ENCODE peak calls at places on chromosomes 16 and 17, in ten cellular contexts. One of them, this sample, is unnamed.

GRCh38 chr17:57407287-57408063 is 151.2 kb downstream of the MSI2 start:
- DNase-seq in substantia nigra: no peak
- DNase-seq in breast epithelium: peak; percentile 29
- DNase-seq in stimulated activated CD4-positive, alpha-beta T cell treated with anti-CD3 and anti-CD28 coated beads, Interleukin-2, amount 100 ng/mL, for 4 hours: no peak
- DNase-seq in ureter: peak; percentile 59
- DNase-seq in choroid plexus epithelial cell: no peak
- DNase-seq in effector memory CD4-positive, alpha-beta T cell: no peak
- DNase-seq in HFFc6: no peak
- DNase-seq in NCI-H2081: peak; percentile 74
- DNase-seq in DMS153: peak; percentile 85
- DNase-seq in this sample: no peak

GRCh38 chr16:15950167-15950854 is 895 bp downstream of the ABCC1 start:
- DNase-seq in substantia nigra: no peak
- DNase-seq in breast epithelium: no peak
- DNase-seq in stimulated activated CD4-positive, alpha-beta T cell treated with anti-CD3 and anti-CD28 coated beads, Interleukin-2, amount 100 ng/mL, for 4 hours: peak; percentile 14
- DNase-seq in ureter: no peak
- DNase-seq in choroid plexus epithelial cell: peak; percentile 51
- DNase-seq in effector memory CD4-positive, alpha-beta T cell: peak; percentile 33
- DNase-seq in HFFc6: peak; percentile 33
- DNase-seq in NCI-H2081: peak; percentile 29
- DNase-seq in DMS153: peak; percentile 23
- DNase-seq in this sample: peak; percentile 49

GRCh38 chr16:3131755-3132377 is 3.0 kb upstream of the ZNF213 start:
- DNase-seq in substantia nigra: no peak
- DNase-seq in breast epithelium: no peak
- DNase-seq in stimulated activated CD4-positive, alpha-beta T cell treated with anti-CD3 and anti-CD28 coated beads, Interleukin-2, amount 100 ng/mL, for 4 hours: no peak
- DNase-seq in ureter: no peak
- DNase-seq in choroid plexus epithelial cell: peak; percentile 58
- DNase-seq in effector memory CD4-positive, alpha-beta T cell: no peak
- DNase-seq in HFFc6: peak; percentile 23
- DNase-seq in NCI-H2081: peak; percentile 27
- DNase-seq in DMS153: no peak
- DNase-seq in this sample: no peak

GRCh38 chr17:51618485-51618884 is 358.1 kb downstream of the UTP18 start:
- DNase-seq in substantia nigra: no peak
- DNase-seq in breast epithelium: no peak
- DNase-seq in stimulated activated CD4-positive, alpha-beta T cell treated with anti-CD3 and anti-CD28 coated beads, Interleukin-2, amount 100 ng/mL, for 4 hours: no peak
- DNase-seq in ureter: no peak
- DNase-seq in choroid plexus epithelial cell: no peak
- DNase-seq in effector memory CD4-positive, alpha-beta T cell: no peak
- DNase-seq in HFFc6: no peak
- DNase-seq in NCI-H2081: no peak
- DNase-seq in DMS153: no peak
- DNase-seq in this sample: no peak

GRCh38 chr17:64148017-64148631 is 18.2 kb upstream of the ERN1 start:
- DNase-seq in substantia nigra: no peak
- DNase-seq in breast epithelium: no peak
- DNase-seq in stimulated activated CD4-positive, alpha-beta T cell treated with anti-CD3 and anti-CD28 coated beads, Interleukin-2, amount 100 ng/mL, for 4 hours: no peak
- DNase-seq in ureter: no peak
- DNase-seq in choroid plexus epithelial cell: no peak
- DNase-seq in effector memory CD4-positive, alpha-beta T cell: no peak
- DNase-seq in HFFc6: no peak
- DNase-seq in NCI-H2081: no peak
- DNase-seq in DMS153: no peak
- DNase-seq in this sample: no peak

GRCh38 chr17:21021208-21021803 is 21.5 kb downstream of the USP22 start:
- DNase-seq in substantia nigra: no peak
- DNase-seq in breast epithelium: no peak
- DNase-seq in stimulated activated CD4-positive, alpha-beta T cell treated with anti-CD3 and anti-CD28 coated beads, Interleukin-2, amount 100 ng/mL, for 4 hours: no peak
- DNase-seq in ureter: no peak
- DNase-seq in choroid plexus epithelial cell: no peak
- DNase-seq in effector memory CD4-positive, alpha-beta T cell: no peak
- DNase-seq in HFFc6: no peak
- DNase-seq in NCI-H2081: no peak
- DNase-seq in DMS153: no peak
- DNase-seq in this sample: no peak

GRCh38 chr17:63476494-63476856 is 386 bp upstream of the ACE start:
- DNase-seq in substantia nigra: no peak
- DNase-seq in breast epithelium: no peak
- DNase-seq in stimulated activated CD4-positive, alpha-beta T cell treated with anti-CD3 and anti-CD28 coated beads, Interleukin-2, amount 100 ng/mL, for 4 hours: no peak
- DNase-seq in ureter: no peak
- DNase-seq in choroid plexus epithelial cell: no peak
- DNase-seq in effector memory CD4-positive, alpha-beta T cell: no peak
- DNase-seq in HFFc6: no peak
- DNase-seq in NCI-H2081: peak; percentile 53
- DNase-seq in DMS153: no peak
- DNase-seq in this sample: no peak

GRCh38 chr17:35841505-35841904 is 27.2 kb downstream of the HEATR9 start:
- DNase-seq in substantia nigra: no peak
- DNase-seq in breast epithelium: no peak
- DNase-seq in stimulated activated CD4-positive, alpha-beta T cell treated with anti-CD3 and anti-CD28 coated beads, Interleukin-2, amount 100 ng/mL, for 4 hours: no peak
- DNase-seq in ureter: no peak
- DNase-seq in choroid plexus epithelial cell: peak; percentile 81
- DNase-seq in effector memory CD4-positive, alpha-beta T cell: no peak
- DNase-seq in HFFc6: no peak
- DNase-seq in NCI-H2081: no peak
- DNase-seq in DMS153: no peak
- DNase-seq in this sample: no peak

GRCh38 chr17:7574176-7574953 is 5.1 kb upstream of the CD68 start:
- DNase-seq in substantia nigra: no peak
- DNase-seq in breast epithelium: no peak
- DNase-seq in stimulated activated CD4-positive, alpha-beta T cell treated with anti-CD3 and anti-CD28 coated beads, Interleukin-2, amount 100 ng/mL, for 4 hours: no peak
- DNase-seq in ureter: no peak
- DNase-seq in choroid plexus epithelial cell: peak; percentile 39
- DNase-seq in effector memory CD4-positive, alpha-beta T cell: no peak
- DNase-seq in HFFc6: no peak
- DNase-seq in NCI-H2081: no peak
- DNase-seq in DMS153: no peak
- DNase-seq in this sample: no peak

GRCh38 chr17:49290690-49291326 is 60.2 kb upstream of the PHOSPHO1 start:
- DNase-seq in substantia nigra: no peak
- DNase-seq in breast epithelium: no peak
- DNase-seq in stimulated activated CD4-positive, alpha-beta T cell treated with anti-CD3 and anti-CD28 coated beads, Interleukin-2, amount 100 ng/mL, for 4 hours: no peak
- DNase-seq in ureter: no peak
- DNase-seq in choroid plexus epithelial cell: peak; percentile 70
- DNase-seq in effector memory CD4-positive, alpha-beta T cell: no peak
- DNase-seq in HFFc6: peak; percentile 33
- DNase-seq in NCI-H2081: peak; percentile 18
- DNase-seq in DMS153: no peak
- DNase-seq in this sample: no peak

GRCh38 chr16:75206749-75207451 is at the start of gene CTRB2:
- DNase-seq in substantia nigra: no peak
- DNase-seq in breast epithelium: no peak
- DNase-seq in stimulated activated CD4-positive, alpha-beta T cell treated with anti-CD3 and anti-CD28 coated beads, Interleukin-2, amount 100 ng/mL, for 4 hours: no peak
- DNase-seq in ureter: no peak
- DNase-seq in choroid plexus epithelial cell: no peak
- DNase-seq in effector memory CD4-positive, alpha-beta T cell: no peak
- DNase-seq in HFFc6: no peak
- DNase-seq in NCI-H2081: no peak
- DNase-seq in DMS153: no peak
- DNase-seq in this sample: no peak

GRCh38 chr16:1282275-1282995 is 26.6 kb downstream of the TPSD1 start:
- DNase-seq in substantia nigra: no peak
- DNase-seq in breast epithelium: no peak
- DNase-seq in stimulated activated CD4-positive, alpha-beta T cell treated with anti-CD3 and anti-CD28 coated beads, Interleukin-2, amount 100 ng/mL, for 4 hours: no peak
- DNase-seq in ureter: no peak
- DNase-seq in choroid plexus epithelial cell: no peak
- DNase-seq in effector memory CD4-positive, alpha-beta T cell: no peak
- DNase-seq in HFFc6: no peak
- DNase-seq in NCI-H2081: no peak
- DNase-seq in DMS153: no peak
- DNase-seq in this sample: no peak

GRCh38 chr16:86389566-86390328 is 120.6 kb upstream of the FOXF1 start:
- DNase-seq in substantia nigra: no peak
- DNase-seq in breast epithelium: no peak
- DNase-seq in stimulated activated CD4-positive, alpha-beta T cell treated with anti-CD3 and anti-CD28 coated beads, Interleukin-2, amount 100 ng/mL, for 4 hours: no peak
- DNase-seq in ureter: no peak
- DNase-seq in choroid plexus epithelial cell: peak; percentile 71
- DNase-seq in effector memory CD4-positive, alpha-beta T cell: no peak
- DNase-seq in HFFc6: no peak
- DNase-seq in NCI-H2081: no peak
- DNase-seq in DMS153: no peak
- DNase-seq in this sample: no peak

GRCh38 chr17:27376637-27377547 is 79.4 kb upstream of the KSR1 start:
- DNase-seq in substantia nigra: no peak
- DNase-seq in breast epithelium: no peak
- DNase-seq in stimulated activated CD4-positive, alpha-beta T cell treated with anti-CD3 and anti-CD28 coated beads, Interleukin-2, amount 100 ng/mL, for 4 hours: no peak
- DNase-seq in ureter: no peak
- DNase-seq in choroid plexus epithelial cell: peak; percentile 64
- DNase-seq in effector memory CD4-positive, alpha-beta T cell: no peak
- DNase-seq in HFFc6: peak; percentile 35
- DNase-seq in NCI-H2081: no peak
- DNase-seq in DMS153: no peak
- DNase-seq in this sample: no peak

GRCh38 chr17:63918305-63918704 is 334 bp downstream of the GH1 start:
- DNase-seq in substantia nigra: no peak
- DNase-seq in breast epithelium: no peak
- DNase-seq in stimulated activated CD4-positive, alpha-beta T cell treated with anti-CD3 and anti-CD28 coated beads, Interleukin-2, amount 100 ng/mL, for 4 hours: no peak
- DNase-seq in ureter: no peak
- DNase-seq in choroid plexus epithelial cell: no peak
- DNase-seq in effector memory CD4-positive, alpha-beta T cell: no peak
- DNase-seq in HFFc6: no peak
- DNase-seq in NCI-H2081: no peak
- DNase-seq in DMS153: no peak
- DNase-seq in this sample: no peak

GRCh38 chr17:10751569-10751968 is 21.7 kb upstream of the TMEM220 start:
- DNase-seq in substantia nigra: no peak
- DNase-seq in breast epithelium: no peak
- DNase-seq in stimulated activated CD4-positive, alpha-beta T cell treated with anti-CD3 and anti-CD28 coated beads, Interleukin-2, amount 100 ng/mL, for 4 hours: no peak
- DNase-seq in ureter: no peak
- DNase-seq in choroid plexus epithelial cell: no peak
- DNase-seq in effector memory CD4-positive, alpha-beta T cell: no peak
- DNase-seq in HFFc6: no peak
- DNase-seq in NCI-H2081: no peak
- DNase-seq in DMS153: no peak
- DNase-seq in this sample: no peak

GRCh38 chr16:12917246-12917645 is 15.8 kb downstream of the SHISA9 start:
- DNase-seq in substantia nigra: no peak
- DNase-seq in breast epithelium: no peak
- DNase-seq in stimulated activated CD4-positive, alpha-beta T cell treated with anti-CD3 and anti-CD28 coated beads, Interleukin-2, amount 100 ng/mL, for 4 hours: no peak
- DNase-seq in ureter: no peak
- DNase-seq in choroid plexus epithelial cell: no peak
- DNase-seq in effector memory CD4-positive, alpha-beta T cell: no peak
- DNase-seq in HFFc6: no peak
- DNase-seq in NCI-H2081: no peak
- DNase-seq in DMS153: no peak
- DNase-seq in this sample: no peak

GRCh38 chr16:25716186-25716585 is 24.4 kb downstream of the HS3ST4 start:
- DNase-seq in substantia nigra: no peak
- DNase-seq in breast epithelium: no peak
- DNase-seq in stimulated activated CD4-positive, alpha-beta T cell treated with anti-CD3 and anti-CD28 coated beads, Interleukin-2, amount 100 ng/mL, for 4 hours: no peak
- DNase-seq in ureter: no peak
- DNase-seq in choroid plexus epithelial cell: no peak
- DNase-seq in effector memory CD4-positive, alpha-beta T cell: no peak
- DNase-seq in HFFc6: no peak
- DNase-seq in NCI-H2081: no peak
- DNase-seq in DMS153: no peak
- DNase-seq in this sample: no peak

GRCh38 chr16:71637398-71637797 is 11.4 kb downstream of the MARVELD3 start:
- DNase-seq in substantia nigra: no peak
- DNase-seq in breast epithelium: no peak
- DNase-seq in stimulated activated CD4-positive, alpha-beta T cell treated with anti-CD3 and anti-CD28 coated beads, Interleukin-2, amount 100 ng/mL, for 4 hours: no peak
- DNase-seq in ureter: no peak
- DNase-seq in choroid plexus epithelial cell: peak; percentile 99
- DNase-seq in effector memory CD4-positive, alpha-beta T cell: no peak
- DNase-seq in HFFc6: peak; percentile 49
- DNase-seq in NCI-H2081: no peak
- DNase-seq in DMS153: no peak
- DNase-seq in this sample: no peak

GRCh38 chr16:57736419-57737281 is 1.1 kb downstream of the KATNB1 start:
- DNase-seq in substantia nigra: no peak
- DNase-seq in breast epithelium: no peak
- DNase-seq in stimulated activated CD4-positive, alpha-beta T cell treated with anti-CD3 and anti-CD28 coated beads, Interleukin-2, amount 100 ng/mL, for 4 hours: no peak
- DNase-seq in ureter: no peak
- DNase-seq in choroid plexus epithelial cell: peak; percentile 84
- DNase-seq in effector memory CD4-positive, alpha-beta T cell: no peak
- DNase-seq in HFFc6: peak; percentile 78
- DNase-seq in NCI-H2081: peak; percentile 51
- DNase-seq in DMS153: peak; percentile 49
- DNase-seq in this sample: no peak

GRCh38 chr17:42135664-42136653 is 13.4 kb downstream of the HSPB9 start:
- DNase-seq in substantia nigra: no peak
- DNase-seq in breast epithelium: no peak
- DNase-seq in stimulated activated CD4-positive, alpha-beta T cell treated with anti-CD3 and anti-CD28 coated beads, Interleukin-2, amount 100 ng/mL, for 4 hours: no peak
- DNase-seq in ureter: peak; percentile 79
- DNase-seq in choroid plexus epithelial cell: peak; percentile 86
- DNase-seq in effector memory CD4-positive, alpha-beta T cell: no peak
- DNase-seq in HFFc6: peak; percentile 57
- DNase-seq in NCI-H2081: peak; percentile 68
- DNase-seq in DMS153: peak; percentile 93
- DNase-seq in this sample: no peak

GRCh38 chr16:70653809-70654771 is 7.7 kb downstream of the IL34 start:
- DNase-seq in substantia nigra: no peak
- DNase-seq in breast epithelium: peak; percentile 79
- DNase-seq in stimulated activated CD4-positive, alpha-beta T cell treated with anti-CD3 and anti-CD28 coated beads, Interleukin-2, amount 100 ng/mL, for 4 hours: peak; percentile 55
- DNase-seq in ureter: peak; percentile 92
- DNase-seq in choroid plexus epithelial cell: peak; percentile 90
- DNase-seq in effector memory CD4-positive, alpha-beta T cell: peak; percentile 28
- DNase-seq in HFFc6: peak; percentile 82
- DNase-seq in NCI-H2081: peak; percentile 60
- DNase-seq in DMS153: peak; percentile 47
- DNase-seq in this sample: no peak

GRCh38 chr17:1078062-1078711 is 81.3 kb downstream of the TIMM22 start:
- DNase-seq in substantia nigra: no peak
- DNase-seq in breast epithelium: no peak
- DNase-seq in stimulated activated CD4-positive, alpha-beta T cell treated with anti-CD3 and anti-CD28 coated beads, Interleukin-2, amount 100 ng/mL, for 4 hours: no peak
- DNase-seq in ureter: no peak
- DNase-seq in choroid plexus epithelial cell: no peak
- DNase-seq in effector memory CD4-positive, alpha-beta T cell: no peak
- DNase-seq in HFFc6: no peak
- DNase-seq in NCI-H2081: peak; percentile 36
- DNase-seq in DMS153: no peak
- DNase-seq in this sample: no peak

GRCh38 chr17:17025621-17026020 is 16.6 kb upstream of the MPRIP start:
- DNase-seq in substantia nigra: no peak
- DNase-seq in breast epithelium: no peak
- DNase-seq in stimulated activated CD4-positive, alpha-beta T cell treated with anti-CD3 and anti-CD28 coated beads, Interleukin-2, amount 100 ng/mL, for 4 hours: no peak
- DNase-seq in ureter: no peak
- DNase-seq in choroid plexus epithelial cell: no peak
- DNase-seq in effector memory CD4-positive, alpha-beta T cell: no peak
- DNase-seq in HFFc6: no peak
- DNase-seq in NCI-H2081: no peak
- DNase-seq in DMS153: no peak
- DNase-seq in this sample: no peak

GRCh38 chr17:57459286-57459915 is 203.1 kb downstream of the MSI2 start:
- DNase-seq in substantia nigra: no peak
- DNase-seq in breast epithelium: no peak
- DNase-seq in stimulated activated CD4-positive, alpha-beta T cell treated with anti-CD3 and anti-CD28 coated beads, Interleukin-2, amount 100 ng/mL, for 4 hours: no peak
- DNase-seq in ureter: no peak
- DNase-seq in choroid plexus epithelial cell: peak; percentile 56
- DNase-seq in effector memory CD4-positive, alpha-beta T cell: no peak
- DNase-seq in HFFc6: peak; percentile 74
- DNase-seq in NCI-H2081: no peak
- DNase-seq in DMS153: no peak
- DNase-seq in this sample: peak; percentile 64

GRCh38 chr16:61148930-61149329 is 887.3 kb downstream of the CDH8 start:
- DNase-seq in substantia nigra: no peak
- DNase-seq in breast epithelium: no peak
- DNase-seq in stimulated activated CD4-positive, alpha-beta T cell treated with anti-CD3 and anti-CD28 coated beads, Interleukin-2, amount 100 ng/mL, for 4 hours: no peak
- DNase-seq in ureter: no peak
- DNase-seq in choroid plexus epithelial cell: no peak
- DNase-seq in effector memory CD4-positive, alpha-beta T cell: no peak
- DNase-seq in HFFc6: no peak
- DNase-seq in NCI-H2081: no peak
- DNase-seq in DMS153: no peak
- DNase-seq in this sample: no peak

GRCh38 chr17:65749479-65749878 is 188.0 kb upstream of the AXIN2 start:
- DNase-seq in substantia nigra: no peak
- DNase-seq in breast epithelium: no peak
- DNase-seq in stimulated activated CD4-positive, alpha-beta T cell treated with anti-CD3 and anti-CD28 coated beads, Interleukin-2, amount 100 ng/mL, for 4 hours: no peak
- DNase-seq in ureter: no peak
- DNase-seq in choroid plexus epithelial cell: peak; percentile 40
- DNase-seq in effector memory CD4-positive, alpha-beta T cell: no peak
- DNase-seq in HFFc6: peak; percentile 50
- DNase-seq in NCI-H2081: no peak
- DNase-seq in DMS153: no peak
- DNase-seq in this sample: no peak

GRCh38 chr17:83010323-83011200 is 68.8 kb upstream of the METRNL start:
- DNase-seq in substantia nigra: no peak
- DNase-seq in breast epithelium: no peak
- DNase-seq in stimulated activated CD4-positive, alpha-beta T cell treated with anti-CD3 and anti-CD28 coated beads, Interleukin-2, amount 100 ng/mL, for 4 hours: no peak
- DNase-seq in ureter: no peak
- DNase-seq in choroid plexus epithelial cell: peak; percentile 34
- DNase-seq in effector memory CD4-positive, alpha-beta T cell: no peak
- DNase-seq in HFFc6: no peak
- DNase-seq in NCI-H2081: no peak
- DNase-seq in DMS153: no peak
- DNase-seq in this sample: no peak